ENCODE peak calls at places on chromosomes 5 and 9, in five cellular contexts. O, R, F, G and A are unnamed samples.
A peak's percentile ranks its signal among the peaks of the same experiment; 100 is the strongest.

GRCh38 chr9:20292002-20292401 is 330.3 kb downstream of the MLLT3 start:
- DNase-seq in O (peak; percentile 41), R (no peak), F (no peak), G (no peak), A (no peak)

GRCh38 chr9:134898319-134898718 is 17.7 kb downstream of the FCN2 start:
- DNase-seq in O (peak; percentile 11), R (no peak), F (no peak), G (no peak), A (no peak)

GRCh38 chr9:133949486-133950061 is 42.5 kb downstream of the VAV2 start:
- DNase-seq in O (no peak), R (no peak), F (no peak), G (no peak), A (peak; percentile 28)

GRCh38 chr9:38380872-38381534 is 11.5 kb upstream of the ALDH1B1 start:
- DNase-seq in O (no peak), R (peak; percentile 85), F (no peak), G (no peak), A (no peak)

GRCh38 chr9:935348-935965 is 41.0 kb upstream of the DMRT3 start:
- DNase-seq in O (no peak), R (no peak), F (no peak), G (no peak), A (no peak)

GRCh38 chr9:127244609-127245601 is 19.7 kb upstream of the GARNL3 start:
- DNase-seq in O (peak; percentile 98), R (peak; percentile 98), F (peak; percentile 98), G (peak; percentile 98), A (peak; percentile 98)

GRCh38 chr9:12817702-12818101 is 42.9 kb downstream of the LURAP1L start:
- DNase-seq in O (no peak), R (peak; percentile 68), F (no peak), G (no peak), A (no peak)

GRCh38 chr9:93183663-93184438 is at the start of gene WNK2:
- DNase-seq in O (no peak), R (peak; percentile 86), F (peak; percentile 65), G (peak; percentile 46), A (peak; percentile 52)

GRCh38 chr5:65172486-65173129 is 309.1 kb downstream of the ADAMTS6 start:
- DNase-seq in O (no peak), R (no peak), F (no peak), G (no peak), A (no peak)

GRCh38 chr5:129063483-129064136 is 30.9 kb upstream of the ISOC1 start:
- DNase-seq in O (no peak), R (no peak), F (no peak), G (no peak), A (no peak)

DNA sequence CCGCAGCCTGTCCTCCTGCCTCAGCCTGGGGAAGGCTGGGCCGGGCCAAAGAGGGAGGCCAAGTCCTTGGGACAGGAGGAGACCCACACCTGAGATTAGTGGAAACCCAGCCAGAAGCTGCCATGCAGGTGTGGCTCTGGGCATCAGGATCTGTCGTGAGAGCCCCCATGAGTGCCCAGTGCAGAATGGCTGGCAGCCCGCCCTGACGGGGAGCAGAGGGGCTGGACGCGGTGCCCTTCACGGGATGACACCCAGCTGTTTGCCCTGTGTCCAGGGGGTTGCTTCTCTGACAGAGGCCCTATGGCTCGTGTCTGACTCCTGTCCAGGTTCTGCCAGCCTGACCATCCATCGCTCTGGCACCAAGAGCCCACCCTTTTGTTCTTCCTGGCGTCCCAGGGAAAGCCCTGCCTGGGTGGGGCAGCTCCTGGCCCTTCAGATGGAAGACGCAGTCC is 8.5 kb downstream of the DIPK1B start:
- DNase-seq in O (no peak), R (peak; percentile 53), F (no peak), G (no peak), A (no peak)
- H3K27ac ChIP-seq in O (no peak overlapping the region), R (peak overlapping the region; percentile 73), F (no peak overlapping the region), G (no peak overlapping the region), A (peak overlapping the region; percentile 47)

GRCh38 chr9:100063185-100063584 is 35.6 kb downstream of the ERP44 start:
- DNase-seq in O (no peak), R (peak; percentile 43), F (no peak), G (no peak), A (no peak)

GRCh38 chr9:100058699-100059579 is 39.9 kb downstream of the ERP44 start:
- DNase-seq in O (no peak), R (no peak), F (no peak), G (peak; percentile 77), A (no peak)

GRCh38 chr9:100052375-100052774 is 46.4 kb downstream of the ERP44 start:
- DNase-seq in O (no peak), R (no peak), F (no peak), G (no peak), A (no peak)

GRCh38 chr9:100057624-100058023 is 41.2 kb downstream of the ERP44 start:
- DNase-seq in O (no peak), R (no peak), F (no peak), G (no peak), A (no peak)
- TF ChIP-seq CTCF in O (no peak), R (no peak), F (no peak), G (no peak), A (no peak)

DNA sequence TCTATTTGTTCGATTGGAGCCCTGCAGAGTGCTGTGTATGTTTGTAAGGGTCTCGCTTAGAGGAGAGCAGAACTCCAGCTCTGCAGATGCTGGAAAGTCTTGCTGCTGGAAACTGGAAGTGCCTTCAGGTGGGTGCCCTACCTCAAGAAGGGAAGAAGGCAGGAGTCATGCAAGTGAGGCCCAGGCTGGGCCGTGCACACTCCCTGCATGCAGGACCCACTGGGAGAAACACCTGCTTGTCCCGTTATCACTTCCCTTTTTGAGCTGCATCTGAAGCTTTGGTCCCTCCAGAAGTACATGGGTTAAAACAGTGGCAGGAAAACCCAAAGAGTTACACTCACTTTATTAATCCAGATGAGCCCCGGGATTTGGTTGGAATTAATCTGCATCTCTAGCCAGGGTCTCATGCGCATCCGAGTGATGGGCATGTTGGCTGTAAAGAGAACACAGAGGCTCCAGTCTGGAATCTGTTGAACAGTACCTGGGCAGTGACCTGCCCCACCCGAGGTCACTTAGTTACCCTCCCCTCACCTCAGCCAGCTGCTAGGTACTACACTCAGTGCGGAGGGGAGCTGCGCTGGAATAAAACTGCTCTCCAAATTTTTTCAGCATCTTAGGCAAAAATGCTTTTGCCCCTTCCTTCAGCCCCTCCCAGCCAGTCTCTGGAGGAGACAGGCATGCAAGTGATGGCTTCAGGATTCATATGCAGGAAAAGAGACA is 1.4 kb downstream of the IRF1 start:
- DNase-seq in O (peak; percentile 22), R (peak; percentile 45), F (peak; percentile 17), G (no peak), A (peak; percentile 48)
- H3K4me1 ChIP-seq in O (peaks cover 34% of the 10 kb centered on the region), R (peaks cover 5% of the 10 kb centered on the region), F (no peaks in the 10 kb centered on the region), G (peaks cover 52% of the 10 kb centered on the region), A (peaks cover 63% of the 10 kb centered on the region)

DNA sequence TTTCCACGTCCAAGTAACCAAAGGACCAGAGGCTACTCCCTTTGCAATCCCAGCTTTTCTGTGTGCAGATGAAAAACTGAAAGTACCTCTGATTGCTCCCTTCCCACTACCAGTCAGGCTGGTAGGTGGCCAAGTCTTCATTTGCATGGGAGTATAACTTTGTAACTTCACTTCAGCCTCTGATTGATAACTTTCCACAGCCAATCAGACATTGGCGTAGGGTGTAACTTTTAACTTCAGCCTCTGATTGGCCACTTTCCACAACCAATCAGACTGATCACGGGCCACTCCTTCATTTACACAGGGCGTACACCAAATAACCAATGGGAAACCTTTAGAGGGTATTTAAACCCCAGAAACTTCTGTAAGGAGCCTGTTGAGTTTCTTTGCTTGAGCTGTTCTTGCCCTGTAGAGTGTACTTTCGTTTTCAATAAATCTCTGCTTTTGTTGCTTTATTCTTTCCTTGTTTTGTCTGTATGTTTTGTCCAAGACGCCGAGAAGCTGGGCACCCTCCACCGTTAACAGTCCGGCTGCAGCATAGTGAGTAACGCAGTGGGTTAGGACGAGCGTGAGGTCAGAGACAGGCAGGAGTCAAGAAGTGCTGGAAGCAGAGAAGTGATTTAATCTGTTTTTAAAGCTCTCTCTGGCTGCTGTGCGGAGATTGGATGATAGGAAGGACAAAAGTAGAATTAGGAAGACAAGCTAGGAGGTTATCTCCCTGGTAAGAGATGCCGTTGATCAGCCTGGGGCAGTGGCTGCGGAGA is 3.5 kb upstream of the EXOSC2 start:
- DNase-seq in O (peak; percentile 84), R (peak; percentile 86), F (peak; percentile 89), G (peak; percentile 95), A (peak; percentile 75)
- H3K27ac ChIP-seq in O (peak overlapping the region; percentile 51), R (no peak overlapping the region), F (no peak overlapping the region), G (peak overlapping the region; percentile 23), A (no peak overlapping the region)

GRCh38 chr5:172902497-172903472 is 56.4 kb upstream of the RPL26L1 start:
- DNase-seq in O (peak; percentile 93), R (peak; percentile 81), F (peak; percentile 57), G (no peak), A (peak; percentile 86)
- TF ChIP-seq CTCF in O (peak; percentile 14), R (peak; percentile 69), F (peak; percentile 59), G (no peak), A (peak; percentile 58)

GRCh38 chr5:151094054-151094858 is 13.4 kb upstream of the TNIP1 start:
- DNase-seq in O (peak; percentile 46), R (peak; percentile 55), F (no peak), G (peak; percentile 89), A (no peak)
- H3K4me1 ChIP-seq in O (peaks cover 38% of the 10 kb centered on the region), R (peaks cover 5% of the 10 kb centered on the region), F (peaks cover 2% of the 10 kb centered on the region), G (peaks cover 42% of the 10 kb centered on the region), A (peaks cover 29% of the 10 kb centered on the region)

GRCh38 chr5:96516631-96517071 is 83.6 kb upstream of the PCSK1 start:
- DNase-seq in O (no peak), R (no peak), F (no peak), G (no peak), A (no peak)
- H3K27ac ChIP-seq in O (no peak overlapping the region), R (no peak overlapping the region), F (no peak overlapping the region), G (no peak overlapping the region), A (no peak overlapping the region)